ENCODE peak calls at places on chromosomes 13 and 19, in eight cellular contexts. One of them, this sample, is unnamed.
A peak's percentile ranks its signal among the peaks of the same experiment; 100 is the strongest.

GRCh38 chr19:52248256-52248655 is 21.1 kb upstream of the ZNF766 start:
- DNase-seq in neuronal stem cell: no peak
- DNase-seq in uterus: no peak
- DNase-seq in OCI-LY7: peak; percentile 28
- DNase-seq in left ventricle myocardium inferior: peak; percentile 43
- DNase-seq in naive thymus-derived CD4-positive, alpha-beta T cell: peak; percentile 56
- DNase-seq in upper lobe of right lung: no peak
- DNase-seq in HCT116: peak; percentile 16
- DNase-seq in this sample: peak; percentile 24

GRCh38 chr19:42121666-42122069 is 10.6 kb downstream of the POU2F2 start:
- DNase-seq in uterus: peak; percentile 20
- DNase-seq in neuronal stem cell: no peak
- DNase-seq in upper lobe of right lung: no peak
- DNase-seq in HCT116: no peak
- DNase-seq in OCI-LY7: peak; percentile 67
- DNase-seq in naive thymus-derived CD4-positive, alpha-beta T cell: peak; percentile 41
- DNase-seq in left ventricle myocardium inferior: peak; percentile 53
- DNase-seq in this sample: peak; percentile 34

GRCh38 chr13:109196896-109197295 is 567.5 kb downstream of the MYO16 start:
- DNase-seq in OCI-LY7: no peak
- DNase-seq in naive thymus-derived CD4-positive, alpha-beta T cell: no peak
- DNase-seq in upper lobe of right lung: no peak
- DNase-seq in neuronal stem cell: peak; percentile 26
- DNase-seq in left ventricle myocardium inferior: no peak
- DNase-seq in HCT116: peak; percentile 38
- DNase-seq in uterus: no peak
- DNase-seq in this sample: no peak

GRCh38 chr13:102788683-102789082 is 10.1 kb downstream of the POGLUT2 start:
- DNase-seq in naive thymus-derived CD4-positive, alpha-beta T cell: no peak
- DNase-seq in neuronal stem cell: no peak
- DNase-seq in HCT116: no peak
- DNase-seq in upper lobe of right lung: no peak
- DNase-seq in uterus: no peak
- DNase-seq in OCI-LY7: no peak
- DNase-seq in left ventricle myocardium inferior: no peak
- DNase-seq in this sample: no peak

GRCh38 chr13:64546371-64546770 is 2683.8 kb downstream of the PCDH9 start:
- DNase-seq in left ventricle myocardium inferior: no peak
- DNase-seq in upper lobe of right lung: no peak
- DNase-seq in naive thymus-derived CD4-positive, alpha-beta T cell: no peak
- DNase-seq in OCI-LY7: no peak
- DNase-seq in neuronal stem cell: no peak
- DNase-seq in HCT116: no peak
- DNase-seq in uterus: no peak
- DNase-seq in this sample: no peak

GRCh38 chr19:51948979-51949378 is 21.7 kb downstream of the ZNF613 start:
- DNase-seq in OCI-LY7: no peak
- DNase-seq in neuronal stem cell: no peak
- DNase-seq in left ventricle myocardium inferior: peak; percentile 20
- DNase-seq in naive thymus-derived CD4-positive, alpha-beta T cell: no peak
- DNase-seq in HCT116: no peak
- DNase-seq in upper lobe of right lung: no peak
- DNase-seq in uterus: no peak
- DNase-seq in this sample: no peak

GRCh38 chr13:44259045-44260042 is 114.3 kb upstream of the SERP2 start:
- DNase-seq in left ventricle myocardium inferior: no peak
- DNase-seq in uterus: peak; percentile 46
- DNase-seq in OCI-LY7: peak; percentile 67
- DNase-seq in upper lobe of right lung: peak; percentile 74
- DNase-seq in HCT116: no peak
- DNase-seq in neuronal stem cell: no peak
- DNase-seq in naive thymus-derived CD4-positive, alpha-beta T cell: peak; percentile 28
- DNase-seq in this sample: no peak

GRCh38 chr13:106534844-106535551 is 464 bp downstream of the EFNB2 start:
- DNase-seq in HCT116: no peak
- DNase-seq in uterus: no peak
- DNase-seq in upper lobe of right lung: peak; percentile 76
- DNase-seq in OCI-LY7: peak; percentile 4
- DNase-seq in neuronal stem cell: no peak
- DNase-seq in naive thymus-derived CD4-positive, alpha-beta T cell: peak; percentile 27
- DNase-seq in left ventricle myocardium inferior: peak; percentile 17
- DNase-seq in this sample: no peak

GRCh38 chr13:73040968-73041580 is 17.7 kb upstream of the KLF5 start:
- DNase-seq in uterus: no peak
- DNase-seq in naive thymus-derived CD4-positive, alpha-beta T cell: no peak
- DNase-seq in left ventricle myocardium inferior: no peak
- DNase-seq in HCT116: no peak
- DNase-seq in upper lobe of right lung: no peak
- DNase-seq in OCI-LY7: no peak
- DNase-seq in neuronal stem cell: no peak
- DNase-seq in this sample: no peak

GRCh38 chr13:41056996-41057711 is 4.2 kb upstream of the WBP4 start:
- DNase-seq in uterus: no peak
- DNase-seq in upper lobe of right lung: no peak
- DNase-seq in neuronal stem cell: no peak
- DNase-seq in left ventricle myocardium inferior: no peak
- DNase-seq in HCT116: no peak
- DNase-seq in naive thymus-derived CD4-positive, alpha-beta T cell: no peak
- DNase-seq in OCI-LY7: no peak
- DNase-seq in this sample: no peak

GRCh38 chr19:28737021-28737525 is 475.9 kb downstream of the UQCRFS1 start:
- DNase-seq in neuronal stem cell: no peak
- DNase-seq in naive thymus-derived CD4-positive, alpha-beta T cell: peak; percentile 14
- DNase-seq in HCT116: no peak
- DNase-seq in OCI-LY7: peak; percentile 53
- DNase-seq in uterus: no peak
- DNase-seq in left ventricle myocardium inferior: no peak
- DNase-seq in upper lobe of right lung: no peak
- DNase-seq in this sample: no peak

GRCh38 chr19:3458595-3459284 is 21.6 kb downstream of the SMIM24 start:
- DNase-seq in neuronal stem cell: no peak
- DNase-seq in OCI-LY7: no peak
- DNase-seq in uterus: peak; percentile 71
- DNase-seq in naive thymus-derived CD4-positive, alpha-beta T cell: no peak
- DNase-seq in HCT116: no peak
- DNase-seq in upper lobe of right lung: peak; percentile 56
- DNase-seq in left ventricle myocardium inferior: no peak
- DNase-seq in this sample: no peak

GRCh38 chr13:98816406-98816805 is 63.9 kb upstream of the SLC15A1 start:
- DNase-seq in upper lobe of right lung: no peak
- DNase-seq in HCT116: no peak
- DNase-seq in left ventricle myocardium inferior: no peak
- DNase-seq in naive thymus-derived CD4-positive, alpha-beta T cell: no peak
- DNase-seq in OCI-LY7: no peak
- DNase-seq in uterus: no peak
- DNase-seq in neuronal stem cell: no peak
- DNase-seq in this sample: no peak

GRCh38 chr13:107883561-107884175 is 331.7 kb downstream of the LIG4 start:
- DNase-seq in uterus: no peak
- DNase-seq in naive thymus-derived CD4-positive, alpha-beta T cell: no peak
- DNase-seq in upper lobe of right lung: no peak
- DNase-seq in neuronal stem cell: no peak
- DNase-seq in left ventricle myocardium inferior: no peak
- DNase-seq in HCT116: no peak
- DNase-seq in OCI-LY7: no peak
- DNase-seq in this sample: no peak

GRCh38 chr19:41427647-41428480 is 690 bp upstream of the B3GNT8 start:
- DNase-seq in upper lobe of right lung: peak; percentile 80
- DNase-seq in naive thymus-derived CD4-positive, alpha-beta T cell: peak; percentile 14
- DNase-seq in OCI-LY7: no peak
- DNase-seq in neuronal stem cell: no peak
- DNase-seq in HCT116: no peak
- DNase-seq in uterus: peak; percentile 54
- DNase-seq in left ventricle myocardium inferior: peak; percentile 58
- DNase-seq in this sample: peak; percentile 24

GRCh38 chr13:39616087-39616694 is 13.2 kb upstream of the LHFPL6 start:
- DNase-seq in uterus: peak; percentile 59
- DNase-seq in left ventricle myocardium inferior: no peak
- DNase-seq in OCI-LY7: peak; percentile 83
- DNase-seq in naive thymus-derived CD4-positive, alpha-beta T cell: peak; percentile 30
- DNase-seq in HCT116: peak; percentile 44
- DNase-seq in upper lobe of right lung: no peak
- DNase-seq in neuronal stem cell: peak; percentile 76
- DNase-seq in this sample: no peak

GRCh38 chr13:83620535-83621220 is 261.6 kb downstream of the SLITRK1 start:
- DNase-seq in OCI-LY7: no peak
- DNase-seq in HCT116: peak; percentile 13
- DNase-seq in naive thymus-derived CD4-positive, alpha-beta T cell: no peak
- DNase-seq in left ventricle myocardium inferior: no peak
- DNase-seq in neuronal stem cell: no peak
- DNase-seq in uterus: no peak
- DNase-seq in upper lobe of right lung: no peak
- DNase-seq in this sample: no peak

GRCh38 chr13:79501538-79502232 is 20.7 kb downstream of the NDFIP2 start:
- DNase-seq in left ventricle myocardium inferior: no peak
- DNase-seq in uterus: no peak
- DNase-seq in HCT116: no peak
- DNase-seq in naive thymus-derived CD4-positive, alpha-beta T cell: no peak
- DNase-seq in OCI-LY7: no peak
- DNase-seq in neuronal stem cell: no peak
- DNase-seq in upper lobe of right lung: no peak
- DNase-seq in this sample: no peak
- H3K27ac ChIP-seq in left ventricle myocardium inferior: no peak overlapping the region
- H3K27ac ChIP-seq in uterus: no peak overlapping the region
- H3K27ac ChIP-seq in HCT116: no peak overlapping the region
- H3K27ac ChIP-seq in naive thymus-derived CD4-positive, alpha-beta T cell: no peak overlapping the region
- H3K27ac ChIP-seq in OCI-LY7: no peak overlapping the region
- H3K27ac ChIP-seq in neuronal stem cell: no peak overlapping the region
- H3K27ac ChIP-seq in upper lobe of right lung: no peak overlapping the region
- H3K27ac ChIP-seq in this sample: no peak overlapping the region

GRCh38 chr19:10419200-10419645 is 1.1 kb upstream of the PDE4A start:
- DNase-seq in neuronal stem cell: no peak
- DNase-seq in left ventricle myocardium inferior: no peak
- DNase-seq in naive thymus-derived CD4-positive, alpha-beta T cell: no peak
- DNase-seq in upper lobe of right lung: no peak
- DNase-seq in uterus: no peak
- DNase-seq in OCI-LY7: no peak
- DNase-seq in HCT116: no peak
- DNase-seq in this sample: no peak

GRCh38 chr19:10418281-10419199 is 1.8 kb upstream of the PDE4A start:
- DNase-seq in naive thymus-derived CD4-positive, alpha-beta T cell: no peak
- DNase-seq in upper lobe of right lung: no peak
- DNase-seq in uterus: no peak
- DNase-seq in neuronal stem cell: peak; percentile 62
- DNase-seq in left ventricle myocardium inferior: no peak
- DNase-seq in OCI-LY7: peak; percentile 75
- DNase-seq in HCT116: no peak
- DNase-seq in this sample: no peak

GRCh38 chr19:10417598-10418280 is 2.6 kb upstream of the PDE4A start:
- DNase-seq in neuronal stem cell: no peak
- DNase-seq in upper lobe of right lung: no peak
- DNase-seq in left ventricle myocardium inferior: no peak
- DNase-seq in OCI-LY7: peak; percentile 58
- DNase-seq in uterus: no peak
- DNase-seq in HCT116: no peak
- DNase-seq in naive thymus-derived CD4-positive, alpha-beta T cell: no peak
- DNase-seq in this sample: no peak

GRCh38 chr19:10416380-10417257 is 3.7 kb upstream of the PDE4A start:
- DNase-seq in naive thymus-derived CD4-positive, alpha-beta T cell: peak; percentile 96
- DNase-seq in upper lobe of right lung: peak; percentile 94
- DNase-seq in neuronal stem cell: peak; percentile 84
- DNase-seq in uterus: no peak
- DNase-seq in left ventricle myocardium inferior: peak; percentile 77
- DNase-seq in OCI-LY7: peak; percentile 97
- DNase-seq in HCT116: peak; percentile 89
- DNase-seq in this sample: peak; percentile 29

GRCh38 chr19:10416083-10416379 is 4.3 kb upstream of the PDE4A start:
- DNase-seq in uterus: no peak
- DNase-seq in left ventricle myocardium inferior: no peak
- DNase-seq in naive thymus-derived CD4-positive, alpha-beta T cell: no peak
- DNase-seq in HCT116: no peak
- DNase-seq in upper lobe of right lung: no peak
- DNase-seq in OCI-LY7: no peak
- DNase-seq in neuronal stem cell: no peak
- DNase-seq in this sample: no peak
- H3K27ac ChIP-seq in uterus: no peak overlapping the region
- H3K27ac ChIP-seq in left ventricle myocardium inferior: peak overlapping the region; percentile 37
- H3K27ac ChIP-seq in naive thymus-derived CD4-positive, alpha-beta T cell: peak overlapping the region; percentile 55
- H3K27ac ChIP-seq in HCT116: peak overlapping the region; percentile 89
- H3K27ac ChIP-seq in upper lobe of right lung: peak overlapping the region; percentile 37
- H3K27ac ChIP-seq in OCI-LY7: peak overlapping the region; percentile 100
- H3K27ac ChIP-seq in neuronal stem cell: no peak overlapping the region
- H3K27ac ChIP-seq in this sample: no peak overlapping the region

GRCh38 chr13:50126378-50127016 is 111.3 kb downstream of the KCNRG start:
- DNase-seq in naive thymus-derived CD4-positive, alpha-beta T cell: no peak
- DNase-seq in neuronal stem cell: peak; percentile 32
- DNase-seq in uterus: no peak
- DNase-seq in OCI-LY7: peak; percentile 59
- DNase-seq in upper lobe of right lung: no peak
- DNase-seq in left ventricle myocardium inferior: no peak
- DNase-seq in HCT116: no peak
- DNase-seq in this sample: no peak

GRCh38 chr13:50129065-50129922 is 114.0 kb downstream of the KCNRG start:
- DNase-seq in neuronal stem cell: peak; percentile 33
- DNase-seq in uterus: peak; percentile 49
- DNase-seq in HCT116: no peak
- DNase-seq in left ventricle myocardium inferior: peak; percentile 25
- DNase-seq in OCI-LY7: peak; percentile 72
- DNase-seq in naive thymus-derived CD4-positive, alpha-beta T cell: peak; percentile 28
- DNase-seq in upper lobe of right lung: no peak
- DNase-seq in this sample: no peak

GRCh38 chr13:50128406-50129048 is 113.3 kb downstream of the KCNRG start:
- DNase-seq in neuronal stem cell: peak; percentile 31
- DNase-seq in left ventricle myocardium inferior: no peak
- DNase-seq in HCT116: no peak
- DNase-seq in uterus: no peak
- DNase-seq in naive thymus-derived CD4-positive, alpha-beta T cell: no peak
- DNase-seq in upper lobe of right lung: no peak
- DNase-seq in OCI-LY7: peak; percentile 54
- DNase-seq in this sample: no peak

GRCh38 chr13:50127017-50127725 is 111.9 kb downstream of the KCNRG start:
- DNase-seq in naive thymus-derived CD4-positive, alpha-beta T cell: peak; percentile 39
- DNase-seq in upper lobe of right lung: peak; percentile 85
- DNase-seq in neuronal stem cell: peak; percentile 45
- DNase-seq in OCI-LY7: no peak
- DNase-seq in uterus: peak; percentile 52
- DNase-seq in HCT116: no peak
- DNase-seq in left ventricle myocardium inferior: peak; percentile 58
- DNase-seq in this sample: no peak

GRCh38 chr13:50127726-50128291 is 112.6 kb downstream of the KCNRG start:
- DNase-seq in upper lobe of right lung: no peak
- DNase-seq in uterus: no peak
- DNase-seq in neuronal stem cell: peak; percentile 60
- DNase-seq in naive thymus-derived CD4-positive, alpha-beta T cell: no peak
- DNase-seq in left ventricle myocardium inferior: no peak
- DNase-seq in OCI-LY7: no peak
- DNase-seq in HCT116: no peak
- DNase-seq in this sample: no peak
- H3K27ac ChIP-seq in upper lobe of right lung: peak overlapping the region; percentile 96
- H3K27ac ChIP-seq in uterus: peak overlapping the region; percentile 51
- H3K27ac ChIP-seq in neuronal stem cell: no peak overlapping the region
- H3K27ac ChIP-seq in naive thymus-derived CD4-positive, alpha-beta T cell: peak overlapping the region; percentile 95
- H3K27ac ChIP-seq in left ventricle myocardium inferior: peak overlapping the region; percentile 100
- H3K27ac ChIP-seq in OCI-LY7: peak overlapping the region; percentile 71
- H3K27ac ChIP-seq in HCT116: no peak overlapping the region
- H3K27ac ChIP-seq in this sample: no peak overlapping the region

DNA sequence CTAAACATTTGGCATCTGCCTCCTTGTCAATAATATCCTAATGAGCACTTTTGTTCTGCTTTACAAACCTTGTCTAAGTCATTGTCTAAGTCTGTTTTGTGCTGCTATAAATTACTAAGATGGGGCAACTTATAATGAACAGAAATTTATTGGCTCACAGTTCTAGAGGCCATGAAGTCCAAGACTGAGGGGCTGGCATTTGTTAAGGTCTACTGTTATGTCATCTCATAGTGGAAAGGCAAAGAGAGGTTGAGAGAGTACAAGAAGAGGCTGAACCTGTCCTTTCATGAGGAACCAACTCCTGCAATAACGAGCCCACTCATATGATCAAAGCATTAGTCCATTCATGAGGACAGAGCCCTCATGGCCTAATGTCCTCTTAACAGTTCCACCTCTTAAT is 72.7 kb upstream of the KLF12 start:
- DNase-seq in neuronal stem cell: no peak
- DNase-seq in OCI-LY7: no peak
- DNase-seq in naive thymus-derived CD4-positive, alpha-beta T cell: no peak
- DNase-seq in upper lobe of right lung: no peak
- DNase-seq in HCT116: no peak
- DNase-seq in uterus: no peak
- DNase-seq in left ventricle myocardium inferior: no peak
- DNase-seq in this sample: no peak
- H3K27ac ChIP-seq in neuronal stem cell: no peak overlapping the region
- H3K27ac ChIP-seq in OCI-LY7: no peak overlapping the region
- H3K27ac ChIP-seq in naive thymus-derived CD4-positive, alpha-beta T cell: no peak overlapping the region
- H3K27ac ChIP-seq in upper lobe of right lung: no peak overlapping the region
- H3K27ac ChIP-seq in HCT116: no peak overlapping the region
- H3K27ac ChIP-seq in uterus: no peak overlapping the region
- H3K27ac ChIP-seq in left ventricle myocardium inferior: no peak overlapping the region
- H3K27ac ChIP-seq in this sample: no peak overlapping the region

This sample was measured in substantia nigra.